ENCODE peak calls at places on chromosomes 16 and 17, in nine cellular contexts. One of them, this sample, is unnamed.

GRCh38 chr16:89242795-89243200 is 25.3 kb downstream of the ZNF778 start:
- DNase-seq in GM04504: no peak
- DNase-seq in T-helper 2 cell treated with Interferon-gamma antibody and Interleukin-4, amounts not matched to agents 5 μg/mL and 100 μg/mL, for 36 hours: no peak
- DNase-seq in tibial nerve: no peak
- DNase-seq in astrocyte of the cerebellum: no peak
- DNase-seq in cortex of kidney: no peak
- DNase-seq in left colon: no peak
- DNase-seq in amygdala: no peak
- DNase-seq in hypothalamus: no peak
- DNase-seq in this sample: no peak

GRCh38 chr17:68172461-68172954 is 75.3 kb upstream of the AMZ2 start:
- DNase-seq in GM04504: peak
- DNase-seq in T-helper 2 cell treated with Interferon-gamma antibody and Interleukin-4, amounts not matched to agents 5 μg/mL and 100 μg/mL, for 36 hours: peak
- DNase-seq in tibial nerve: peak
- DNase-seq in astrocyte of the cerebellum: peak
- DNase-seq in cortex of kidney: no peak
- DNase-seq in left colon: peak
- DNase-seq in amygdala: peak
- DNase-seq in hypothalamus: peak
- DNase-seq in this sample: peak

GRCh38 chr16:57422026-57422944 is 17.7 kb downstream of the CCL17 start:
- DNase-seq in GM04504: peak
- DNase-seq in T-helper 2 cell treated with Interferon-gamma antibody and Interleukin-4, amounts not matched to agents 5 μg/mL and 100 μg/mL, for 36 hours: no peak
- DNase-seq in tibial nerve: peak
- DNase-seq in astrocyte of the cerebellum: peak
- DNase-seq in cortex of kidney: no peak
- DNase-seq in left colon: no peak
- DNase-seq in amygdala: no peak
- DNase-seq in hypothalamus: no peak
- DNase-seq in this sample: no peak

GRCh38 chr17:49565948-49566491 is 9.7 kb upstream of the NXPH3 start:
- DNase-seq in GM04504: no peak
- DNase-seq in T-helper 2 cell treated with Interferon-gamma antibody and Interleukin-4, amounts not matched to agents 5 μg/mL and 100 μg/mL, for 36 hours: peak
- DNase-seq in tibial nerve: peak
- DNase-seq in astrocyte of the cerebellum: no peak
- DNase-seq in cortex of kidney: no peak
- DNase-seq in left colon: peak
- DNase-seq in amygdala: peak
- DNase-seq in hypothalamus: no peak
- DNase-seq in this sample: no peak

GRCh38 chr16:70685061-70685937 is 554 bp downstream of the MTSS2 start:
- DNase-seq in GM04504: no peak
- DNase-seq in T-helper 2 cell treated with Interferon-gamma antibody and Interleukin-4, amounts not matched to agents 5 μg/mL and 100 μg/mL, for 36 hours: no peak
- DNase-seq in tibial nerve: no peak
- DNase-seq in astrocyte of the cerebellum: no peak
- DNase-seq in cortex of kidney: no peak
- DNase-seq in left colon: no peak
- DNase-seq in amygdala: no peak
- DNase-seq in hypothalamus: no peak
- DNase-seq in this sample: no peak

GRCh38 chr16:81997738-81998137 is 13.5 kb downstream of the SDR42E1 start:
- DNase-seq in GM04504: peak
- DNase-seq in T-helper 2 cell treated with Interferon-gamma antibody and Interleukin-4, amounts not matched to agents 5 μg/mL and 100 μg/mL, for 36 hours: no peak
- DNase-seq in tibial nerve: no peak
- DNase-seq in astrocyte of the cerebellum: peak
- DNase-seq in cortex of kidney: no peak
- DNase-seq in left colon: no peak
- DNase-seq in amygdala: no peak
- DNase-seq in hypothalamus: no peak
- DNase-seq in this sample: no peak

GRCh38 chr16:19884021-19884485 is 595 bp downstream of the GPRC5B start:
- DNase-seq in GM04504: no peak
- DNase-seq in T-helper 2 cell treated with Interferon-gamma antibody and Interleukin-4, amounts not matched to agents 5 μg/mL and 100 μg/mL, for 36 hours: no peak
- DNase-seq in tibial nerve: no peak
- DNase-seq in astrocyte of the cerebellum: no peak
- DNase-seq in cortex of kidney: no peak
- DNase-seq in left colon: no peak
- DNase-seq in amygdala: no peak
- DNase-seq in hypothalamus: no peak
- DNase-seq in this sample: peak

GRCh38 chr16:324451-325334 is 27.8 kb downstream of the AXIN1 start:
- DNase-seq in GM04504: no peak
- DNase-seq in T-helper 2 cell treated with Interferon-gamma antibody and Interleukin-4, amounts not matched to agents 5 μg/mL and 100 μg/mL, for 36 hours: peak
- DNase-seq in tibial nerve: no peak
- DNase-seq in astrocyte of the cerebellum: no peak
- DNase-seq in cortex of kidney: no peak
- DNase-seq in left colon: peak
- DNase-seq in amygdala: no peak
- DNase-seq in hypothalamus: no peak
- DNase-seq in this sample: no peak

GRCh38 chr16:11010576-11011221 is 66.3 kb downstream of the CLEC16A start:
- DNase-seq in GM04504: no peak
- DNase-seq in T-helper 2 cell treated with Interferon-gamma antibody and Interleukin-4, amounts not matched to agents 5 μg/mL and 100 μg/mL, for 36 hours: no peak
- DNase-seq in tibial nerve: peak
- DNase-seq in astrocyte of the cerebellum: no peak
- DNase-seq in cortex of kidney: no peak
- DNase-seq in left colon: no peak
- DNase-seq in amygdala: no peak
- DNase-seq in hypothalamus: no peak
- DNase-seq in this sample: no peak

GRCh38 chr16:67249178-67249759 is 490 bp downstream of the SLC9A5 start:
- DNase-seq in GM04504: no peak
- DNase-seq in T-helper 2 cell treated with Interferon-gamma antibody and Interleukin-4, amounts not matched to agents 5 μg/mL and 100 μg/mL, for 36 hours: no peak
- DNase-seq in tibial nerve: no peak
- DNase-seq in astrocyte of the cerebellum: no peak
- DNase-seq in cortex of kidney: no peak
- DNase-seq in left colon: no peak
- DNase-seq in amygdala: no peak
- DNase-seq in hypothalamus: no peak
- DNase-seq in this sample: no peak

GRCh38 chr16:1195393-1195666 is 29.7 kb downstream of the TPSG1 start:
- DNase-seq in GM04504: no peak
- DNase-seq in T-helper 2 cell treated with Interferon-gamma antibody and Interleukin-4, amounts not matched to agents 5 μg/mL and 100 μg/mL, for 36 hours: no peak
- DNase-seq in tibial nerve: no peak
- DNase-seq in astrocyte of the cerebellum: no peak
- DNase-seq in cortex of kidney: no peak
- DNase-seq in left colon: no peak
- DNase-seq in amygdala: no peak
- DNase-seq in hypothalamus: no peak
- DNase-seq in this sample: no peak

GRCh38 chr17:13576661-13577526 is 24.8 kb downstream of the HS3ST3A1 start:
- DNase-seq in GM04504: no peak
- DNase-seq in T-helper 2 cell treated with Interferon-gamma antibody and Interleukin-4, amounts not matched to agents 5 μg/mL and 100 μg/mL, for 36 hours: no peak
- DNase-seq in tibial nerve: no peak
- DNase-seq in astrocyte of the cerebellum: no peak
- DNase-seq in cortex of kidney: no peak
- DNase-seq in left colon: no peak
- DNase-seq in amygdala: no peak
- DNase-seq in hypothalamus: no peak
- DNase-seq in this sample: no peak

GRCh38 chr16:53848277-53848942 is 144.5 kb downstream of the FTO start:
- DNase-seq in GM04504: no peak
- DNase-seq in T-helper 2 cell treated with Interferon-gamma antibody and Interleukin-4, amounts not matched to agents 5 μg/mL and 100 μg/mL, for 36 hours: no peak
- DNase-seq in tibial nerve: no peak
- DNase-seq in astrocyte of the cerebellum: no peak
- DNase-seq in cortex of kidney: no peak
- DNase-seq in left colon: no peak
- DNase-seq in amygdala: no peak
- DNase-seq in hypothalamus: no peak
- DNase-seq in this sample: no peak

GRCh38 chr16:3101018-3101840 is 2.1 kb upstream of the ZSCAN10 start:
- DNase-seq in GM04504: no peak
- DNase-seq in T-helper 2 cell treated with Interferon-gamma antibody and Interleukin-4, amounts not matched to agents 5 μg/mL and 100 μg/mL, for 36 hours: peak
- DNase-seq in tibial nerve: no peak
- DNase-seq in astrocyte of the cerebellum: no peak
- DNase-seq in cortex of kidney: no peak
- DNase-seq in left colon: no peak
- DNase-seq in amygdala: no peak
- DNase-seq in hypothalamus: no peak
- DNase-seq in this sample: no peak

GRCh38 chr16:23865853-23866252 is 30.1 kb downstream of the PRKCB start:
- DNase-seq in GM04504: no peak
- DNase-seq in T-helper 2 cell treated with Interferon-gamma antibody and Interleukin-4, amounts not matched to agents 5 μg/mL and 100 μg/mL, for 36 hours: no peak
- DNase-seq in tibial nerve: no peak
- DNase-seq in astrocyte of the cerebellum: no peak
- DNase-seq in cortex of kidney: no peak
- DNase-seq in left colon: no peak
- DNase-seq in amygdala: no peak
- DNase-seq in hypothalamus: no peak
- DNase-seq in this sample: no peak

GRCh38 chr17:82740906-82741759 is 5.7 kb downstream of the FN3K start:
- DNase-seq in GM04504: no peak
- DNase-seq in T-helper 2 cell treated with Interferon-gamma antibody and Interleukin-4, amounts not matched to agents 5 μg/mL and 100 μg/mL, for 36 hours: no peak
- DNase-seq in tibial nerve: no peak
- DNase-seq in astrocyte of the cerebellum: no peak
- DNase-seq in cortex of kidney: no peak
- DNase-seq in left colon: no peak
- DNase-seq in amygdala: no peak
- DNase-seq in hypothalamus: no peak
- DNase-seq in this sample: peak

GRCh38 chr17:73792994-73793393 is 148.7 kb upstream of the SDK2 start:
- DNase-seq in GM04504: no peak
- DNase-seq in T-helper 2 cell treated with Interferon-gamma antibody and Interleukin-4, amounts not matched to agents 5 μg/mL and 100 μg/mL, for 36 hours: no peak
- DNase-seq in tibial nerve: no peak
- DNase-seq in astrocyte of the cerebellum: no peak
- DNase-seq in cortex of kidney: no peak
- DNase-seq in left colon: no peak
- DNase-seq in amygdala: no peak
- DNase-seq in hypothalamus: no peak
- DNase-seq in this sample: no peak

GRCh38 chr17:73644145-73645049 is at the start of gene SDK2:
- DNase-seq in GM04504: no peak
- DNase-seq in T-helper 2 cell treated with Interferon-gamma antibody and Interleukin-4, amounts not matched to agents 5 μg/mL and 100 μg/mL, for 36 hours: no peak
- DNase-seq in tibial nerve: no peak
- DNase-seq in astrocyte of the cerebellum: no peak
- DNase-seq in cortex of kidney: no peak
- DNase-seq in left colon: no peak
- DNase-seq in amygdala: no peak
- DNase-seq in hypothalamus: no peak
- DNase-seq in this sample: peak

GRCh38 chr17:7711356-7711755 is 6.2 kb upstream of the DNAH2 start:
- DNase-seq in GM04504: no peak
- DNase-seq in T-helper 2 cell treated with Interferon-gamma antibody and Interleukin-4, amounts not matched to agents 5 μg/mL and 100 μg/mL, for 36 hours: no peak
- DNase-seq in tibial nerve: no peak
- DNase-seq in astrocyte of the cerebellum: no peak
- DNase-seq in cortex of kidney: no peak
- DNase-seq in left colon: no peak
- DNase-seq in amygdala: no peak
- DNase-seq in hypothalamus: no peak
- DNase-seq in this sample: no peak

GRCh38 chr17:4788159-4788806 is 481 bp upstream of the GLTPD2 start:
- DNase-seq in GM04504: no peak
- DNase-seq in T-helper 2 cell treated with Interferon-gamma antibody and Interleukin-4, amounts not matched to agents 5 μg/mL and 100 μg/mL, for 36 hours: no peak
- DNase-seq in tibial nerve: no peak
- DNase-seq in astrocyte of the cerebellum: no peak
- DNase-seq in cortex of kidney: no peak
- DNase-seq in left colon: no peak
- DNase-seq in amygdala: no peak
- DNase-seq in hypothalamus: no peak
- DNase-seq in this sample: no peak

GRCh38 chr16:65756163-65756562 is 610.3 kb upstream of the CDH5 start:
- DNase-seq in GM04504: no peak
- DNase-seq in T-helper 2 cell treated with Interferon-gamma antibody and Interleukin-4, amounts not matched to agents 5 μg/mL and 100 μg/mL, for 36 hours: no peak
- DNase-seq in tibial nerve: no peak
- DNase-seq in astrocyte of the cerebellum: no peak
- DNase-seq in cortex of kidney: no peak
- DNase-seq in left colon: no peak
- DNase-seq in amygdala: no peak
- DNase-seq in hypothalamus: no peak
- DNase-seq in this sample: no peak

GRCh38 chr16:69485816-69486215 is 61.4 kb downstream of the CYB5B start:
- DNase-seq in GM04504: no peak
- DNase-seq in T-helper 2 cell treated with Interferon-gamma antibody and Interleukin-4, amounts not matched to agents 5 μg/mL and 100 μg/mL, for 36 hours: no peak
- DNase-seq in tibial nerve: no peak
- DNase-seq in astrocyte of the cerebellum: no peak
- DNase-seq in cortex of kidney: no peak
- DNase-seq in left colon: no peak
- DNase-seq in amygdala: no peak
- DNase-seq in hypothalamus: no peak
- DNase-seq in this sample: no peak

GRCh38 chr16:68884867-68885266 is 41.5 kb downstream of the TANGO6 start:
- DNase-seq in GM04504: no peak
- DNase-seq in T-helper 2 cell treated with Interferon-gamma antibody and Interleukin-4, amounts not matched to agents 5 μg/mL and 100 μg/mL, for 36 hours: no peak
- DNase-seq in tibial nerve: no peak
- DNase-seq in astrocyte of the cerebellum: no peak
- DNase-seq in cortex of kidney: no peak
- DNase-seq in left colon: no peak
- DNase-seq in amygdala: no peak
- DNase-seq in hypothalamus: no peak
- DNase-seq in this sample: no peak

GRCh38 chr16:12425134-12425941 is 378.3 kb downstream of the CPPED1 start:
- DNase-seq in GM04504: no peak
- DNase-seq in T-helper 2 cell treated with Interferon-gamma antibody and Interleukin-4, amounts not matched to agents 5 μg/mL and 100 μg/mL, for 36 hours: no peak
- DNase-seq in tibial nerve: no peak
- DNase-seq in astrocyte of the cerebellum: no peak
- DNase-seq in cortex of kidney: no peak
- DNase-seq in left colon: no peak
- DNase-seq in amygdala: no peak
- DNase-seq in hypothalamus: no peak
- DNase-seq in this sample: no peak

GRCh38 chr17:1473170-1473569 is 17.1 kb upstream of the CRK start:
- DNase-seq in GM04504: no peak
- DNase-seq in T-helper 2 cell treated with Interferon-gamma antibody and Interleukin-4, amounts not matched to agents 5 μg/mL and 100 μg/mL, for 36 hours: no peak
- DNase-seq in tibial nerve: no peak
- DNase-seq in astrocyte of the cerebellum: no peak
- DNase-seq in cortex of kidney: no peak
- DNase-seq in left colon: no peak
- DNase-seq in amygdala: no peak
- DNase-seq in hypothalamus: no peak
- DNase-seq in this sample: no peak

GRCh38 chr17:14301761-14302401 is 1.0 kb downstream of the HS3ST3B1 start:
- DNase-seq in GM04504: no peak
- DNase-seq in T-helper 2 cell treated with Interferon-gamma antibody and Interleukin-4, amounts not matched to agents 5 μg/mL and 100 μg/mL, for 36 hours: peak
- DNase-seq in tibial nerve: no peak
- DNase-seq in astrocyte of the cerebellum: no peak
- DNase-seq in cortex of kidney: no peak
- DNase-seq in left colon: no peak
- DNase-seq in amygdala: no peak
- DNase-seq in hypothalamus: no peak
- DNase-seq in this sample: peak

GRCh38 chr16:85079785-85080602 is 32.3 kb downstream of the CIBAR2 start:
- DNase-seq in GM04504: no peak
- DNase-seq in T-helper 2 cell treated with Interferon-gamma antibody and Interleukin-4, amounts not matched to agents 5 μg/mL and 100 μg/mL, for 36 hours: no peak
- DNase-seq in tibial nerve: no peak
- DNase-seq in astrocyte of the cerebellum: no peak
- DNase-seq in cortex of kidney: no peak
- DNase-seq in left colon: no peak
- DNase-seq in amygdala: no peak
- DNase-seq in hypothalamus: no peak
- DNase-seq in this sample: no peak

GRCh38 chr17:44788139-44788538 is 29.4 kb downstream of the ADAM11 start:
- DNase-seq in GM04504: no peak
- DNase-seq in T-helper 2 cell treated with Interferon-gamma antibody and Interleukin-4, amounts not matched to agents 5 μg/mL and 100 μg/mL, for 36 hours: no peak
- DNase-seq in tibial nerve: no peak
- DNase-seq in astrocyte of the cerebellum: no peak
- DNase-seq in cortex of kidney: no peak
- DNase-seq in left colon: no peak
- DNase-seq in amygdala: no peak
- DNase-seq in hypothalamus: no peak
- DNase-seq in this sample: no peak

GRCh38 chr17:7703584-7704574 is 1.1 kb upstream of the EFNB3 start:
- DNase-seq in GM04504: no peak
- DNase-seq in T-helper 2 cell treated with Interferon-gamma antibody and Interleukin-4, amounts not matched to agents 5 μg/mL and 100 μg/mL, for 36 hours: no peak
- DNase-seq in tibial nerve: no peak
- DNase-seq in astrocyte of the cerebellum: no peak
- DNase-seq in cortex of kidney: no peak
- DNase-seq in left colon: no peak
- DNase-seq in amygdala: no peak
- DNase-seq in hypothalamus: no peak
- DNase-seq in this sample: no peak

GRCh38 chr16:50680907-50681885 is at the start of gene SNX20:
- DNase-seq in GM04504: no peak
- DNase-seq in T-helper 2 cell treated with Interferon-gamma antibody and Interleukin-4, amounts not matched to agents 5 μg/mL and 100 μg/mL, for 36 hours: peak
- DNase-seq in tibial nerve: no peak
- DNase-seq in astrocyte of the cerebellum: no peak
- DNase-seq in cortex of kidney: no peak
- DNase-seq in left colon: no peak
- DNase-seq in amygdala: no peak
- DNase-seq in hypothalamus: no peak
- DNase-seq in this sample: peak

GRCh38 chr17:80874866-80875445 is 116.7 kb upstream of the CHMP6 start:
- DNase-seq in GM04504: no peak
- DNase-seq in T-helper 2 cell treated with Interferon-gamma antibody and Interleukin-4, amounts not matched to agents 5 μg/mL and 100 μg/mL, for 36 hours: no peak
- DNase-seq in tibial nerve: no peak
- DNase-seq in astrocyte of the cerebellum: no peak
- DNase-seq in cortex of kidney: no peak
- DNase-seq in left colon: no peak
- DNase-seq in amygdala: no peak
- DNase-seq in hypothalamus: no peak
- DNase-seq in this sample: peak